ENCODE peak calls at places on chromosome 14, in seven cellular contexts. P, O, Y, F, H, X and K are unnamed samples.

GRCh38 chr14:61761557-61761956 is 663 bp upstream of the SNAPC1 start:
- DNase-seq in P (no peak), O (no peak), Y (no peak), F (no peak), H (no peak), X (no peak), K (no peak)

GRCh38 chr14:105060751-105061427 is 4.3 kb downstream of the GPR132 start:
- DNase-seq in P (no peak), O (peak; percentile 77), Y (no peak), F (no peak), H (no peak), X (no peak), K (no peak)

GRCh38 chr14:76715102-76715926 is 46.0 kb upstream of the VASH1 start:
- DNase-seq in P (no peak), O (no peak), Y (no peak), F (no peak), H (no peak), X (no peak), K (peak; percentile 76)

GRCh38 chr14:71626281-71626835 is 305.9 kb upstream of the RGS6 start:
- DNase-seq in P (no peak), O (no peak), Y (no peak), F (no peak), H (peak; percentile 18), X (no peak), K (no peak)

GRCh38 chr14:89578048-89578619 is 161.1 kb upstream of the FOXN3 start:
- DNase-seq in P (no peak), O (no peak), Y (no peak), F (no peak), H (peak; percentile 57), X (no peak), K (no peak)

GRCh38 chr14:24113379-24113800 is 1.2 kb upstream of the DCAF11 start:
- DNase-seq in P (no peak), O (no peak), Y (no peak), F (no peak), H (no peak), X (no peak), K (no peak)

GRCh38 chr14:74956280-74957072 is 1.1 kb upstream of the PGF start:
- DNase-seq in P (no peak), O (peak; percentile 26), Y (no peak), F (no peak), H (no peak), X (no peak), K (no peak)

GRCh38 chr14:89615421-89615820 is 198.4 kb upstream of the FOXN3 start:
- DNase-seq in P (no peak), O (no peak), Y (no peak), F (no peak), H (no peak), X (no peak), K (no peak)

GRCh38 chr14:23186913-23187654 is 3.6 kb upstream of the SLC7A8 start:
- DNase-seq in P (no peak), O (no peak), Y (no peak), F (no peak), H (peak; percentile 82), X (peak; percentile 62), K (peak; percentile 46)

GRCh38 chr14:70357985-70358384 is 1.5 kb downstream of the COX16 start:
- DNase-seq in P (no peak), O (no peak), Y (no peak), F (no peak), H (no peak), X (no peak), K (no peak)

GRCh38 chr14:20415723-20416622 is 2.7 kb upstream of the TEP1 start:
- DNase-seq in P (no peak), O (no peak), Y (no peak), F (no peak), H (peak; percentile 75), X (no peak), K (peak; percentile 12)

GRCh38 chr14:54447231-54447692 is 6.1 kb upstream of the CNIH1 start:
- DNase-seq in P (no peak), O (no peak), Y (peak; percentile 57), F (no peak), H (peak; percentile 43), X (no peak), K (no peak)